ENCODE peak calls at places on chromosomes 1 and 21, in four cellular contexts. One of them, this sample, is unnamed.

GRCh38 chr1:77594366-77595112 is 87.9 kb downstream of the ZZZ3 start:
- DNase-seq in sigmoid colon: no peak
- DNase-seq in transverse colon: no peak
- DNase-seq in HCT116: no peak
- DNase-seq in this sample: no peak

GRCh38 chr1:180670681-180671080 is 38.9 kb downstream of the XPR1 start:
- DNase-seq in sigmoid colon: no peak
- DNase-seq in HCT116: no peak
- DNase-seq in transverse colon: no peak
- DNase-seq in this sample: no peak

GRCh38 chr1:3978928-3979325 is 78.9 kb upstream of the C1orf174 start:
- DNase-seq in HCT116: no peak
- DNase-seq in sigmoid colon: no peak
- DNase-seq in transverse colon: no peak
- DNase-seq in this sample: no peak

GRCh38 chr1:169874229-169874628 is 19.5 kb downstream of the SCYL3 start:
- DNase-seq in sigmoid colon: no peak
- DNase-seq in transverse colon: no peak
- DNase-seq in HCT116: no peak
- DNase-seq in this sample: no peak

GRCh38 chr1:174958396-174958795 is 41.4 kb upstream of the CACYBP start:
- DNase-seq in sigmoid colon: no peak
- DNase-seq in HCT116: no peak
- DNase-seq in transverse colon: no peak
- DNase-seq in this sample: no peak

GRCh38 chr1:17030186-17030585 is 18.5 kb upstream of the ATP13A2 start:
- DNase-seq in HCT116: no peak
- DNase-seq in transverse colon: no peak
- DNase-seq in sigmoid colon: no peak
- DNase-seq in this sample: no peak

GRCh38 chr1:161185282-161185682 is 8.0 kb upstream of the B4GALT3 start:
- DNase-seq in HCT116: no peak
- DNase-seq in sigmoid colon: peak
- DNase-seq in transverse colon: peak
- DNase-seq in this sample: peak

GRCh38 chr1:68963353-68963752 is 466.5 kb upstream of the DEPDC1 start:
- DNase-seq in HCT116: no peak
- DNase-seq in sigmoid colon: no peak
- DNase-seq in transverse colon: no peak
- DNase-seq in this sample: no peak

GRCh38 chr1:240244968-240245628 is 153.4 kb downstream of the FMN2 start:
- DNase-seq in transverse colon: no peak
- DNase-seq in sigmoid colon: no peak
- DNase-seq in HCT116: no peak
- DNase-seq in this sample: no peak

GRCh38 chr1:47534417-47534816 is 96.6 kb downstream of the FOXD2 start:
- DNase-seq in sigmoid colon: no peak
- DNase-seq in transverse colon: no peak
- DNase-seq in HCT116: no peak
- DNase-seq in this sample: no peak

GRCh38 chr21:44349847-44350772 is 3.3 kb upstream of the TRPM2 start:
- DNase-seq in transverse colon: no peak
- DNase-seq in HCT116: no peak
- DNase-seq in sigmoid colon: no peak
- DNase-seq in this sample: peak

GRCh38 chr1:119805247-119805646 is 6.0 kb downstream of the REG4 start:
- DNase-seq in transverse colon: no peak
- DNase-seq in sigmoid colon: no peak
- DNase-seq in HCT116: no peak
- DNase-seq in this sample: no peak

GRCh38 chr1:20359451-20360330 is 69.0 kb downstream of the VWA5B1 start:
- DNase-seq in transverse colon: peak
- DNase-seq in sigmoid colon: peak
- DNase-seq in HCT116: peak
- DNase-seq in this sample: no peak

GRCh38 chr1:22689505-22689904 is 21.1 kb upstream of the EPHB2 start:
- DNase-seq in sigmoid colon: peak
- DNase-seq in HCT116: peak
- DNase-seq in transverse colon: no peak
- DNase-seq in this sample: no peak

GRCh38 chr21:39463308-39463707 is 11.5 kb downstream of the SH3BGR start:
- DNase-seq in sigmoid colon: no peak
- DNase-seq in transverse colon: no peak
- DNase-seq in HCT116: no peak
- DNase-seq in this sample: no peak

GRCh38 chr1:170461762-170462384 is 70.1 kb upstream of the GORAB start:
- DNase-seq in HCT116: no peak
- DNase-seq in sigmoid colon: no peak
- DNase-seq in transverse colon: no peak
- DNase-seq in this sample: no peak

GRCh38 chr1:59081795-59082194 is 215.1 kb upstream of the FGGY start:
- DNase-seq in HCT116: no peak
- DNase-seq in sigmoid colon: no peak
- DNase-seq in transverse colon: no peak
- DNase-seq in this sample: no peak

GRCh38 chr21:45505416-45506021 is 36.7 kb downstream of the SLC19A1 start:
- DNase-seq in transverse colon: peak
- DNase-seq in sigmoid colon: peak
- DNase-seq in HCT116: no peak
- DNase-seq in this sample: peak

GRCh38 chr21:35529141-35529863 is 480.2 kb upstream of the RUNX1 start:
- DNase-seq in HCT116: no peak
- DNase-seq in transverse colon: no peak
- DNase-seq in sigmoid colon: no peak
- DNase-seq in this sample: no peak

GRCh38 chr1:234369784-234370183 is 3.5 kb upstream of the COA6 start:
- DNase-seq in HCT116: no peak
- DNase-seq in sigmoid colon: no peak
- DNase-seq in transverse colon: no peak
- DNase-seq in this sample: no peak

GRCh38 chr1:226862900-226863299 is 7.5 kb upstream of the PSEN2 start:
- DNase-seq in transverse colon: no peak
- DNase-seq in HCT116: no peak
- DNase-seq in sigmoid colon: no peak
- DNase-seq in this sample: no peak

GRCh38 chr1:235838021-235838420 is 28.7 kb downstream of the LYST start:
- DNase-seq in transverse colon: no peak
- DNase-seq in sigmoid colon: no peak
- DNase-seq in HCT116: no peak
- DNase-seq in this sample: no peak

GRCh38 chr1:195714248-195714647 is 894.0 kb downstream of the KCNT2 start:
- DNase-seq in sigmoid colon: no peak
- DNase-seq in HCT116: no peak
- DNase-seq in transverse colon: no peak
- DNase-seq in this sample: no peak

GRCh38 chr1:107787299-107787698 is 177.7 kb downstream of the VAV3 start:
- DNase-seq in transverse colon: no peak
- DNase-seq in HCT116: no peak
- DNase-seq in sigmoid colon: no peak
- DNase-seq in this sample: no peak

GRCh38 chr1:169796411-169796810 is 1.7 kb upstream of the METTL18 start:
- DNase-seq in sigmoid colon: no peak
- DNase-seq in HCT116: no peak
- DNase-seq in transverse colon: no peak
- DNase-seq in this sample: no peak

GRCh38 chr1:225941949-225942222 is 866 bp upstream of the LEFTY2 start:
- DNase-seq in HCT116: no peak
- DNase-seq in transverse colon: no peak
- DNase-seq in sigmoid colon: no peak
- DNase-seq in this sample: no peak

GRCh38 chr1:11443043-11443442 is 35.9 kb upstream of the DISP3 start:
- DNase-seq in transverse colon: no peak
- DNase-seq in HCT116: no peak
- DNase-seq in sigmoid colon: no peak
- DNase-seq in this sample: no peak

GRCh38 chr1:212040629-212041028 is 5.1 kb downstream of the DTL start:
- DNase-seq in HCT116: no peak
- DNase-seq in sigmoid colon: no peak
- DNase-seq in transverse colon: no peak
- DNase-seq in this sample: no peak

GRCh38 chr1:169550294-169550693 is 36.0 kb downstream of the F5 start:
- DNase-seq in sigmoid colon: no peak
- DNase-seq in transverse colon: no peak
- DNase-seq in HCT116: peak
- DNase-seq in this sample: no peak

GRCh38 chr21:26832513-26832912 is 12.7 kb downstream of the ADAMTS1 start:
- DNase-seq in sigmoid colon: no peak
- DNase-seq in HCT116: no peak
- DNase-seq in transverse colon: no peak
- DNase-seq in this sample: no peak

GRCh38 chr1:168963596-168963995 is 142.9 kb upstream of the ATP1B1 start:
- DNase-seq in HCT116: no peak
- DNase-seq in transverse colon: no peak
- DNase-seq in sigmoid colon: no peak
- DNase-seq in this sample: no peak

GRCh38 chr21:21715286-21715969 is 717.2 kb downstream of the NCAM2 start:
- DNase-seq in HCT116: no peak
- DNase-seq in sigmoid colon: no peak
- DNase-seq in transverse colon: no peak
- DNase-seq in this sample: no peak

GRCh38 chr21:45248301-45248892 is 39.3 kb downstream of the POFUT2 start:
- DNase-seq in sigmoid colon: no peak
- DNase-seq in HCT116: no peak
- DNase-seq in transverse colon: no peak
- DNase-seq in this sample: no peak

GRCh38 chr1:53362851-53363642 is 35.2 kb upstream of the LRP8 start:
- DNase-seq in sigmoid colon: no peak
- DNase-seq in transverse colon: no peak
- DNase-seq in HCT116: no peak
- DNase-seq in this sample: peak

GRCh38 chr21:45537746-45538291 is 4.4 kb downstream of the SLC19A1 start:
- DNase-seq in HCT116: no peak
- DNase-seq in transverse colon: peak
- DNase-seq in sigmoid colon: peak
- DNase-seq in this sample: peak

DNA sequence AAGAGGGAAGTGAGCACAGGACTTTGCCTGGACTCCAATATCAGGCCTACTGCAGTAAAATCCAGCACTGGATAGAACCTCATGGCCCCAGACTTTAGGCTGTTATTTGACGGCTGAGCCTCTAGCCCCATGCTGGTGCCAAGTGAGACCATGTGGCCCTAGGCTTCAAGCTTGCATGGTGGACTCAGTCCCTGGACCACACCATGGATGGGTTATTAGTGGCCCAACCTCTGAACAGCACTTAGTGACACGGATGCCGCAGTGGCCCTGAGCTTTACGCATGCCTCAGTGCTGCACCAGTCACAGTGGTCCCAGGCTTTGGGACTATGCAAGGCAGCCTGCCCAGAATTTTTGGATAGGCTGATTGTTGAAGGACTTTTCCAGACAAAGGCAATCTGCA is 13.0 kb downstream of the IFI44L start:
- DNase-seq in HCT116: no peak
- DNase-seq in transverse colon: no peak
- DNase-seq in sigmoid colon: no peak
- DNase-seq in this sample: no peak
- TF ChIP-seq POLR2AphosphoS5 in HCT116: no peak
- TF ChIP-seq POLR2AphosphoS5 in transverse colon: no peak
- TF ChIP-seq POLR2AphosphoS5 in sigmoid colon: no peak
- TF ChIP-seq POLR2AphosphoS5 in this sample: no peak

GRCh38 chr1:204366759-204367158 is 7.0 kb upstream of the PLEKHA6 start:
- DNase-seq in transverse colon: no peak
- DNase-seq in sigmoid colon: no peak
- DNase-seq in HCT116: no peak
- DNase-seq in this sample: no peak
- TF ChIP-seq CTCF in transverse colon: peak
- TF ChIP-seq CTCF in sigmoid colon: no peak
- TF ChIP-seq CTCF in HCT116: peak
- TF ChIP-seq CTCF in this sample: no peak

GRCh38 chr1:2427051-2427450 is 14.7 kb upstream of the PEX10 start:
- DNase-seq in sigmoid colon: no peak
- DNase-seq in transverse colon: no peak
- DNase-seq in HCT116: no peak
- DNase-seq in this sample: no peak

GRCh38 chr1:2429780-2430591 is 17.6 kb upstream of the PEX10 start:
- DNase-seq in sigmoid colon: no peak
- DNase-seq in HCT116: no peak
- DNase-seq in transverse colon: no peak
- DNase-seq in this sample: no peak

GRCh38 chr1:2430592-2430973 is 18.2 kb upstream of the PEX10 start:
- DNase-seq in transverse colon: no peak
- DNase-seq in HCT116: no peak
- DNase-seq in sigmoid colon: no peak
- DNase-seq in this sample: no peak

GRCh38 chr1:2427976-2428375 is 15.6 kb upstream of the PEX10 start:
- DNase-seq in HCT116: no peak
- DNase-seq in transverse colon: no peak
- DNase-seq in sigmoid colon: no peak
- DNase-seq in this sample: no peak

DNA sequence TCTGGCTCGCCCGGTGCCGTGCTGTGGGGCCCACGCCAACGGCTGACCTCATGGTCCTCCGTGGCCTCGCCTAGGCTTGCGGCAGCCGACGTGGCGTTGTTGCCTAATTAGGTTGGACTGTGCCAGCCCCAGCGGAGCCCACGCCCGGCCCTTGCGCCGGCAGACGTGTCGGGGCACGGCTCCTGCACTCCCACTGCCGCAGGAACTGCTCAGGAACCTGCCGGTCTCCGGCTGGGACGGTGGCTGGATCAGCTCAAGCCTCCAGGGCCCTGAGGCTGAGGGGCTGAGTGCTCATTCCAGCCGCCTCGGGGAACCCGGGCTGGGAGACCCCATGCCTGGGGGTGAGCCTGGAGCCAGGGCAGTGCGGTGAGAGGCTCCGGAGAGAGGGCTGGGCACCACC is 16.1 kb upstream of the PEX10 start:
- DNase-seq in HCT116: no peak
- DNase-seq in transverse colon: no peak
- DNase-seq in sigmoid colon: no peak
- DNase-seq in this sample: no peak
- H3K4me3 ChIP-seq in HCT116: no peak
- H3K4me3 ChIP-seq in transverse colon: no peak
- H3K4me3 ChIP-seq in sigmoid colon: no peak
- H3K4me3 ChIP-seq in this sample: peak

GRCh38 chr1:31574749-31575372 is 1.5 kb upstream of the TINAGL1 start:
- DNase-seq in transverse colon: no peak
- DNase-seq in HCT116: no peak
- DNase-seq in sigmoid colon: no peak
- DNase-seq in this sample: no peak
- TF ChIP-seq POLR2AphosphoS5 in transverse colon: no peak
- TF ChIP-seq POLR2AphosphoS5 in HCT116: no peak
- TF ChIP-seq POLR2AphosphoS5 in sigmoid colon: no peak
- TF ChIP-seq POLR2AphosphoS5 in this sample: no peak

DNA sequence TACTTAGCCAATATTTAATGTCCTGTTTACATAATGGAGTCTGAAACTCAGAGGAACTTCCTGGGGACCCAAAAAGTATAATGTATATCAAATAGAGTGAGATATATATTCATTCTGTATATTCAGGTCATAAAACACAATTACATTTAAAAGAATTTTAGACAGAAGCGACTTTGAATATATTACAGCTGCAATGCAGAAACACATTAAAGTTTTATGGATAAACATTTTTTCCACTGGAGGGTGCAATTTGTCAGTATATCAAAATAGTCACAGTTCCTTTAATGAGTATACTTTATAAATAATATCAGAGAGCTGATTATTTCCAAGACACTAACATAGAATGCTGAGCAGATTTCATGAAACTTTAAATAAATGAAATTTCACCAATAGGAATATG is 43.9 kb upstream of the CRB1 start:
- DNase-seq in HCT116: no peak
- DNase-seq in transverse colon: no peak
- DNase-seq in sigmoid colon: no peak
- DNase-seq in this sample: no peak
- TF ChIP-seq CTCF in HCT116: peak
- TF ChIP-seq CTCF in transverse colon: no peak
- TF ChIP-seq CTCF in sigmoid colon: no peak
- TF ChIP-seq CTCF in this sample: no peak